ENCODE peak calls at places on chromosomes 13 and 19, in eight cellular contexts. F, B, C, R, Z, T, U and V are unnamed samples. For H3K4me1, the result is how much of the 10 kb centered on the place peaks cover.

GRCh38 chr19:12896460-12896859 is 5.5 kb downstream of the GCDH start:
- DNase-seq in F (no peak), B (no peak), C (no peak), R (no peak), Z (no peak), T (no peak), U (no peak), V (no peak)

GRCh38 chr13:80083516-80084085 is 257.3 kb downstream of the SPRY2 start:
- DNase-seq in F (no peak), B (no peak), C (peak), R (no peak), Z (no peak), T (no peak), U (no peak), V (no peak)

GRCh38 chr19:45637890-45638667 is 1.1 kb downstream of the EML2 start:
- DNase-seq in F (no peak), B (no peak), C (peak), R (peak), Z (no peak), T (peak), U (no peak), V (no peak)

GRCh38 chr13:27968316-27969072 is 621 bp downstream of the CDX2 start:
- DNase-seq in F (no peak), B (no peak), C (no peak), R (peak), Z (no peak), T (no peak), U (no peak), V (no peak)

GRCh38 chr13:36102721-36103120 is 28.5 kb downstream of the DCLK1 start:
- DNase-seq in F (no peak), B (no peak), C (no peak), R (no peak), Z (no peak), T (no peak), U (no peak), V (no peak)

GRCh38 chr19:17837972-17838371 is 9.8 kb downstream of the JAK3 start:
- DNase-seq in F (no peak), B (no peak), C (no peak), R (no peak), Z (no peak), T (no peak), U (no peak), V (no peak)

GRCh38 chr13:51397262-51397933 is 55.4 kb downstream of the INTS6 start:
- DNase-seq in F (no peak), B (no peak), C (peak), R (no peak), Z (no peak), T (peak), U (no peak), V (peak)

GRCh38 chr13:75705395-75705794 is 69.3 kb downstream of the LMO7 start:
- DNase-seq in F (no peak), B (no peak), C (peak), R (no peak), Z (no peak), T (no peak), U (no peak), V (no peak)

GRCh38 chr13:107581009-107581408 is 634.3 kb downstream of the LIG4 start:
- DNase-seq in F (no peak), B (no peak), C (no peak), R (no peak), Z (no peak), T (no peak), U (no peak), V (no peak)

GRCh38 chr19:20357921-20358320 is 190.9 kb downstream of the ZNF486 start:
- DNase-seq in F (no peak), B (no peak), C (no peak), R (no peak), Z (no peak), T (no peak), U (no peak), V (no peak)

GRCh38 chr13:20566424-20566916 is 487 bp upstream of the IFT88 start:
- DNase-seq in F (no peak), B (no peak), C (no peak), R (no peak), Z (no peak), T (peak), U (no peak), V (peak)

GRCh38 chr19:30784850-30785459 is 412.8 kb downstream of the ZNF536 start:
- DNase-seq in F (peak), B (peak), C (peak), R (peak), Z (peak), T (peak), U (peak), V (no peak)

GRCh38 chr19:51090471-51090870 is 7.8 kb upstream of the KLK14 start:
- DNase-seq in F (no peak), B (no peak), C (no peak), R (no peak), Z (no peak), T (no peak), U (no peak), V (no peak)

GRCh38 chr13:40682449-40683240 is 16.2 kb upstream of the FOXO1 start:
- DNase-seq in F (peak), B (no peak), C (peak), R (no peak), Z (no peak), T (no peak), U (no peak), V (no peak)
- TF ChIP-seq CTCF in F (peak), B (peak), C (peak), R (peak), Z (peak), T (no peak), U (peak), V (peak)

GRCh38 chr19:15563931-15564330 is 51.1 kb upstream of the CYP4F8 start:
- DNase-seq in F (no peak), B (no peak), C (no peak), R (no peak), Z (no peak), T (no peak), U (no peak), V (no peak)
- H3K4me1 ChIP-seq in F (under half), B (under half), C (under half), R (under half), Z (under half), T (under half), U (under half), V (under half)

DNA sequence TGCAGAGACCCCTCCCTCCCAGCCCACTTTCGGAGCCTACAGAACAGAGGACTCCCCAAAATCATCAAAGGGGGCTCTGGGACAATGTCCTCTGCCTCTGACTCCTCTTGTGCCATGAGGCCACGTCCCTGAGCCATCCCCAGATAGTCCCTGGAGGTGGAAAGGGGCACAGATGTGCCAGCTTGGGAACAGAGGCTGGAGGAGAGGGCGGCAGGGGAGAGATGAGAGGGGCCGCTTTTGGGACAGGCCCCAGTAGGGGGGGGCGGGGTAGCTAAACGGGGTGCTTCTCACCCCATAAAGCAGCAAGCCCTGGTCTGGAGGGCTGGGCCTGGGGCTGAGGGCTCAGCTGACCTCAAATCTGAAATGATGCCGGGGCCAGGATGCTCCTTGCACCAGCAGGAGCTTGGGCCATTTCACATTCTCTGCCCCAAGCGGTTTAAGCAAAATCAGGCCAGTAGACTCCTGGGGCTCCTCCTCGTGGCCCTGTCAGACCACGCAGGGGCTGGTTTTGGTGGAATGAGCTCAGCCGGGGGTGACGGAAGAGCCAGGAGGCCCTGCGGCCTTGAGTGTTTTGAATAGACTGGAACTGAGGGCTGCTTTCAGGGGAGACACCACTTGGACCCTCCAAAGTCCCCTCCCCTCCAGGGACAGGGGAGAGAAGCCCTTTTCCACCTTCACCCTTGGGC is 27.1 kb downstream of the ONECUT3 start:
- DNase-seq in F (peak), B (no peak), C (peak), R (no peak), Z (no peak), T (no peak), U (no peak), V (no peak)
- TF ChIP-seq CTCF in F (peak), B (no peak), C (peak), R (no peak), Z (no peak), T (no peak), U (no peak), V (no peak)

DNA sequence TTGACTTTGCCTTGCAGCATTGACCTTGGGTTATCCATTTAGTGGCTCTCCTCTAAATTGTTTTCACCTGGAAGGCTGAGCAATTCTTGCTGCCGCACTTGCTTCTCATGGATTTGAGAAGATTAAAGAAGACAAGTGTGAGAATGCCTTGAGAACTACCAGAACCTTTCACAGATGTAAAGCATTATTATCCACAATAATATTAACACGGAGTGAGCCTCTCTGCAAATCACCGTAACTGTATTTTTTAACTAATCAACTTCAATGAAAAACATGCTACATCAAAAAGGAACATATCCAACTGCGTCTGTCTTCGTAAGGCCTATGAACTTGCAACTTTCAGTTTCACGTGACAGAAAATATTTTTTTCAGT is 94.0 kb upstream of the RAP2A start:
- DNase-seq in F (no peak), B (no peak), C (no peak), R (no peak), Z (no peak), T (no peak), U (no peak), V (no peak)
- H3K4me1 ChIP-seq in F (under half), B (under half), C (under half), R (under half), Z (half or more), T (under half), U (under half), V (half or more)

GRCh38 chr19:49812997-49813861 is at the start of gene FUZ:
- DNase-seq in F (peak), B (peak), C (peak), R (peak), Z (peak), T (peak), U (peak), V (peak)
- TF ChIP-seq CTCF in F (peak), B (no peak), C (peak), R (no peak), Z (peak), T (no peak), U (no peak), V (no peak)